ENCODE peak calls at places on chromosomes 6 and 20, in four cellular contexts. One of them, this sample, is unnamed.

GRCh38 chr6:145749632-145750031 is 14.3 kb upstream of the EPM2A start:
- DNase-seq in cardiac muscle cell: peak
- DNase-seq in astrocyte of the cerebellum: peak
- DNase-seq in heart left ventricle: no peak
- DNase-seq in this sample: no peak

GRCh38 chr6:168533428-168533827 is 92.4 kb downstream of the SMOC2 start:
- DNase-seq in cardiac muscle cell: no peak
- DNase-seq in astrocyte of the cerebellum: no peak
- DNase-seq in heart left ventricle: no peak
- DNase-seq in this sample: no peak

GRCh38 chr6:15148356-15149058 is 97.4 kb upstream of the JARID2 start:
- DNase-seq in cardiac muscle cell: peak
- DNase-seq in astrocyte of the cerebellum: peak
- DNase-seq in heart left ventricle: no peak
- DNase-seq in this sample: peak

GRCh38 chr6:40965046-40965445 is 74.0 kb downstream of the UNC5CL start:
- DNase-seq in cardiac muscle cell: no peak
- DNase-seq in astrocyte of the cerebellum: peak
- DNase-seq in heart left ventricle: no peak
- DNase-seq in this sample: no peak

GRCh38 chr6:54255881-54256280 is 52.4 kb upstream of the TINAG start:
- DNase-seq in cardiac muscle cell: no peak
- DNase-seq in astrocyte of the cerebellum: no peak
- DNase-seq in heart left ventricle: no peak
- DNase-seq in this sample: no peak

GRCh38 chr6:73802366-73802765 is 106.4 kb downstream of the CD109 start:
- DNase-seq in cardiac muscle cell: no peak
- DNase-seq in astrocyte of the cerebellum: no peak
- DNase-seq in heart left ventricle: no peak
- DNase-seq in this sample: no peak

GRCh38 chr6:155274533-155274932 is 10.7 kb downstream of the CLDN20 start:
- DNase-seq in cardiac muscle cell: peak
- DNase-seq in astrocyte of the cerebellum: peak
- DNase-seq in heart left ventricle: no peak
- DNase-seq in this sample: no peak

GRCh38 chr6:111926731-111927302 is 53.6 kb upstream of the FYN start:
- DNase-seq in cardiac muscle cell: no peak
- DNase-seq in astrocyte of the cerebellum: no peak
- DNase-seq in heart left ventricle: no peak
- DNase-seq in this sample: no peak

GRCh38 chr6:98832282-98833100 is 1.9 kb upstream of the POU3F2 start:
- DNase-seq in cardiac muscle cell: peak
- DNase-seq in astrocyte of the cerebellum: no peak
- DNase-seq in heart left ventricle: no peak
- DNase-seq in this sample: no peak

GRCh38 chr6:39791850-39792500 is at the start of gene DAAM2:
- DNase-seq in cardiac muscle cell: peak
- DNase-seq in astrocyte of the cerebellum: no peak
- DNase-seq in heart left ventricle: peak
- DNase-seq in this sample: no peak

GRCh38 chr6:69232506-69233194 is 564.2 kb downstream of the LMBRD1 start:
- DNase-seq in cardiac muscle cell: peak
- DNase-seq in astrocyte of the cerebellum: peak
- DNase-seq in heart left ventricle: peak
- DNase-seq in this sample: peak

GRCh38 chr20:43653966-43654365 is 12.9 kb upstream of the MYBL2 start:
- DNase-seq in cardiac muscle cell: no peak
- DNase-seq in astrocyte of the cerebellum: no peak
- DNase-seq in heart left ventricle: no peak
- DNase-seq in this sample: no peak

GRCh38 chr20:43388267-43389081 is 69.2 kb upstream of the SRSF6 start:
- DNase-seq in cardiac muscle cell: peak
- DNase-seq in astrocyte of the cerebellum: no peak
- DNase-seq in heart left ventricle: peak
- DNase-seq in this sample: no peak

GRCh38 chr6:1040393-1040792 is 271.5 kb upstream of the FOXQ1 start:
- DNase-seq in cardiac muscle cell: no peak
- DNase-seq in astrocyte of the cerebellum: no peak
- DNase-seq in heart left ventricle: no peak
- DNase-seq in this sample: no peak

GRCh38 chr6:100504786-100505737 is 40.3 kb upstream of the SIM1 start:
- DNase-seq in cardiac muscle cell: peak
- DNase-seq in astrocyte of the cerebellum: peak
- DNase-seq in heart left ventricle: no peak
- DNase-seq in this sample: no peak

GRCh38 chr6:41209547-41209951 is 8.6 kb upstream of the TREML2 start:
- DNase-seq in cardiac muscle cell: no peak
- DNase-seq in astrocyte of the cerebellum: no peak
- DNase-seq in heart left ventricle: no peak
- DNase-seq in this sample: no peak

GRCh38 chr6:127811939-127812338 is 88.9 kb downstream of the THEMIS start:
- DNase-seq in cardiac muscle cell: no peak
- DNase-seq in astrocyte of the cerebellum: no peak
- DNase-seq in heart left ventricle: no peak
- DNase-seq in this sample: no peak

GRCh38 chr6:97059473-97059872 is 134.9 kb downstream of the KLHL32 start:
- DNase-seq in cardiac muscle cell: peak
- DNase-seq in astrocyte of the cerebellum: peak
- DNase-seq in heart left ventricle: no peak
- DNase-seq in this sample: peak

GRCh38 chr20:62702886-62703852 is 5.5 kb upstream of the NTSR1 start:
- DNase-seq in cardiac muscle cell: peak
- DNase-seq in astrocyte of the cerebellum: peak
- DNase-seq in heart left ventricle: peak
- DNase-seq in this sample: no peak

GRCh38 chr6:157106487-157106886 is 216.8 kb downstream of the TMEM242 start:
- DNase-seq in cardiac muscle cell: no peak
- DNase-seq in astrocyte of the cerebellum: no peak
- DNase-seq in heart left ventricle: no peak
- DNase-seq in this sample: no peak

GRCh38 chr20:44429017-44429339 is 46.7 kb upstream of the TTPAL start:
- DNase-seq in cardiac muscle cell: no peak
- DNase-seq in astrocyte of the cerebellum: no peak
- DNase-seq in heart left ventricle: peak
- DNase-seq in this sample: no peak

GRCh38 chr20:38337561-38338140 is 8.6 kb upstream of the LBP start:
- DNase-seq in cardiac muscle cell: peak
- DNase-seq in astrocyte of the cerebellum: no peak
- DNase-seq in heart left ventricle: no peak
- DNase-seq in this sample: no peak

GRCh38 chr20:11919046-11919445 is 1.4 kb downstream of the BTBD3 start:
- DNase-seq in cardiac muscle cell: peak
- DNase-seq in astrocyte of the cerebellum: peak
- DNase-seq in heart left ventricle: no peak
- DNase-seq in this sample: no peak

GRCh38 chr20:36591854-36592641 is 13.5 kb upstream of the RAB5IF start:
- DNase-seq in cardiac muscle cell: peak
- DNase-seq in astrocyte of the cerebellum: no peak
- DNase-seq in heart left ventricle: no peak
- DNase-seq in this sample: no peak

GRCh38 chr6:1575213-1576041 is 34.3 kb upstream of the FOXC1 start:
- DNase-seq in cardiac muscle cell: peak
- DNase-seq in astrocyte of the cerebellum: peak
- DNase-seq in heart left ventricle: peak
- DNase-seq in this sample: no peak

GRCh38 chr6:98847392-98847766 is 13.0 kb downstream of the POU3F2 start:
- DNase-seq in cardiac muscle cell: no peak
- DNase-seq in astrocyte of the cerebellum: no peak
- DNase-seq in heart left ventricle: no peak
- DNase-seq in this sample: no peak

GRCh38 chr6:152471459-152472070 is 165.6 kb downstream of the SYNE1 start:
- DNase-seq in cardiac muscle cell: no peak
- DNase-seq in astrocyte of the cerebellum: no peak
- DNase-seq in heart left ventricle: no peak
- DNase-seq in this sample: no peak

GRCh38 chr20:25081065-25081729 is 744 bp downstream of the VSX1 start:
- DNase-seq in cardiac muscle cell: peak
- DNase-seq in astrocyte of the cerebellum: no peak
- DNase-seq in heart left ventricle: no peak
- DNase-seq in this sample: no peak

GRCh38 chr6:40899684-40900155 is 139.3 kb downstream of the UNC5CL start:
- DNase-seq in cardiac muscle cell: no peak
- DNase-seq in astrocyte of the cerebellum: no peak
- DNase-seq in heart left ventricle: no peak
- DNase-seq in this sample: no peak

GRCh38 chr6:33692760-33693158 is 18.7 kb downstream of the UQCC2 start:
- DNase-seq in cardiac muscle cell: peak
- DNase-seq in astrocyte of the cerebellum: no peak
- DNase-seq in heart left ventricle: no peak
- DNase-seq in this sample: peak
- H3K4me3 ChIP-seq in cardiac muscle cell: no peak
- H3K4me3 ChIP-seq in astrocyte of the cerebellum: no peak
- H3K4me3 ChIP-seq in heart left ventricle: peak
- H3K4me3 ChIP-seq in this sample: no peak

GRCh38 chr6:166365806-166366205 is 16.9 kb downstream of the MPC1 start:
- DNase-seq in cardiac muscle cell: no peak
- DNase-seq in astrocyte of the cerebellum: no peak
- DNase-seq in heart left ventricle: no peak
- DNase-seq in this sample: no peak
- H3K4me3 ChIP-seq in cardiac muscle cell: no peak
- H3K4me3 ChIP-seq in astrocyte of the cerebellum: no peak
- H3K4me3 ChIP-seq in heart left ventricle: no peak
- H3K4me3 ChIP-seq in this sample: no peak

GRCh38 chr6:161256390-161256789 is 17.5 kb downstream of the AGPAT4 start:
- DNase-seq in cardiac muscle cell: no peak
- DNase-seq in astrocyte of the cerebellum: no peak
- DNase-seq in heart left ventricle: no peak
- DNase-seq in this sample: no peak

GRCh38 chr6:161254754-161255253 is 19.1 kb downstream of the AGPAT4 start:
- DNase-seq in cardiac muscle cell: peak
- DNase-seq in astrocyte of the cerebellum: no peak
- DNase-seq in heart left ventricle: no peak
- DNase-seq in this sample: no peak

GRCh38 chr6:161255518-161255917 is 18.3 kb downstream of the AGPAT4 start:
- DNase-seq in cardiac muscle cell: no peak
- DNase-seq in astrocyte of the cerebellum: no peak
- DNase-seq in heart left ventricle: no peak
- DNase-seq in this sample: no peak

GRCh38 chr6:161259302-161259701 is 14.6 kb downstream of the AGPAT4 start:
- DNase-seq in cardiac muscle cell: no peak
- DNase-seq in astrocyte of the cerebellum: no peak
- DNase-seq in heart left ventricle: no peak
- DNase-seq in this sample: no peak

DNA sequence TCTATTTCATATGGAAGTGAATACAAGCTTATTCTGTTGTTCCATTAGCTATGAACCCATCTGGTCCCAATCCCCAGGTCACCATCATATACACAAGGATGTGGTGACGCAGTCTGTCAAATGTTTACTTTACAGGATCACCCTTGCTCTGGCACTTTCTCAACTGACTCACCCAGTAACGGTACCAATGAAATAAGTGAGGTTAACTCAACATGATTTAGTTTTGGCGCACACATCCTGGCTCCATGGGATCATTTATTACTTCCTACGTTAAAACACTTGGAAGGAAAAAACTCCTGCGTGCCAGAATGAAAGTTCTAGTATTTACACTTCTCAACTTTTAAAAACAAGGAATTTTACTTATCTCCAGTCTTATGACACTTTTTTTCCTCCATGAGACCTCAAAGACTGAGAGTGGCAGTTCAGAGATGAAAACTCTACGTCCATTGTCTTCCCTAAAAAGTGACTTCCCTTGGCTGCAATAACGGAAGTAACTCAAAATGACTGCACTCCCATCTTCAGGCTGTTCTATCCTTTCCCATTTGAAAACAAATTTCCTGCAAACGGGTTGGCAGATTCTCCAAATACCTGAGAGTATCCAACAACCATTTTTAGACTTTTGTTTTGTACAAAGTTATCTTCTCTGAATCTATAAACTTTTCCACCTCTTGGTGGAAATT is 15.9 kb downstream of the AGPAT4 start:
- DNase-seq in cardiac muscle cell: peak
- DNase-seq in astrocyte of the cerebellum: peak
- DNase-seq in heart left ventricle: no peak
- DNase-seq in this sample: no peak
- H3K4me3 ChIP-seq in cardiac muscle cell: no peak
- H3K4me3 ChIP-seq in astrocyte of the cerebellum: no peak
- H3K4me3 ChIP-seq in heart left ventricle: peak
- H3K4me3 ChIP-seq in this sample: no peak

GRCh38 chr6:108168501-108168979 is 2.7 kb downstream of the NR2E1 start:
- DNase-seq in cardiac muscle cell: peak
- DNase-seq in astrocyte of the cerebellum: peak
- DNase-seq in heart left ventricle: peak
- DNase-seq in this sample: peak
- H3K4me3 ChIP-seq in cardiac muscle cell: no peak
- H3K4me3 ChIP-seq in astrocyte of the cerebellum: peak
- H3K4me3 ChIP-seq in heart left ventricle: peak
- H3K4me3 ChIP-seq in this sample: no peak

GRCh38 chr6:170424634-170425126 is 118.1 kb downstream of the FAM120B start:
- DNase-seq in cardiac muscle cell: no peak
- DNase-seq in astrocyte of the cerebellum: no peak
- DNase-seq in heart left ventricle: no peak
- DNase-seq in this sample: no peak
- H3K4me3 ChIP-seq in cardiac muscle cell: no peak
- H3K4me3 ChIP-seq in astrocyte of the cerebellum: no peak
- H3K4me3 ChIP-seq in heart left ventricle: no peak
- H3K4me3 ChIP-seq in this sample: no peak